ENCODE peak calls at places on chromosomes 2 and 18, in seven cellular contexts. T is HTR-8/SVneo; E is adipocyte; Y is nucleus accumbens; N is stimulated activated CD4-positive, alpha-beta T cell treated with anti-CD3 and anti-CD28 coated beads, TNF-alpha, amount 100 ng/mL, for 1 hour; K is activated CD4-positive, alpha-beta T cell treated with anti-CD3 and anti-CD28 coated beads for 1 hour; P is activated naive CD4-positive, alpha-beta T cell. L is an unnamed sample.

GRCh38 chr2:132949108-132949507 is 279.1 kb upstream of the LYPD1 start:
- DNase-seq in T (no peak), E (no peak), Y (no peak), N (no peak), K (no peak), P (no peak), L (no peak)

GRCh38 chr2:28395334-28396061 is 2.8 kb downstream of the FOSL2 start:
- DNase-seq in T (no peak), E (peak; percentile 86), Y (peak; percentile 35), N (no peak), K (no peak), P (no peak), L (peak; percentile 56)

GRCh38 chr18:58714259-58714658 is 43.0 kb downstream of the MALT1 start:
- DNase-seq in T (no peak), E (no peak), Y (no peak), N (no peak), K (no peak), P (no peak), L (no peak)

GRCh38 chr18:23401400-23402347 is 51.4 kb upstream of the RIOK3 start:
- DNase-seq in T (peak; percentile 43), E (peak; percentile 42), Y (no peak), N (no peak), K (no peak), P (no peak), L (no peak)

GRCh38 chr2:68837861-68838341 is 33.3 kb downstream of the BMP10 start:
- DNase-seq in T (no peak), E (peak; percentile 14), Y (no peak), N (no peak), K (no peak), P (no peak), L (no peak)

GRCh38 chr18:47932603-47933002 is 2.1 kb upstream of the SMAD2 start:
- DNase-seq in T (no peak), E (no peak), Y (no peak), N (no peak), K (no peak), P (no peak), L (no peak)

GRCh38 chr2:148509703-148510036 is 134.9 kb upstream of the EPC2 start:
- DNase-seq in T (no peak), E (no peak), Y (no peak), N (no peak), K (no peak), P (no peak), L (no peak)

GRCh38 chr2:15127251-15127650 is 433.9 kb downstream of the NBAS start:
- DNase-seq in T (no peak), E (no peak), Y (no peak), N (no peak), K (no peak), P (no peak), L (no peak)

GRCh38 chr2:44598731-44599529 is 237.2 kb downstream of the CAMKMT start:
- DNase-seq in T (peak; percentile 11), E (peak; percentile 72), Y (no peak), N (no peak), K (no peak), P (no peak), L (no peak)

GRCh38 chr2:67341336-67341735 is 55.8 kb upstream of the ETAA1 start:
- DNase-seq in T (no peak), E (no peak), Y (no peak), N (no peak), K (no peak), P (no peak), L (no peak)

GRCh38 chr2:157592983-157593382 is 35.7 kb downstream of the ACVR1C start:
- DNase-seq in T (no peak), E (peak; percentile 65), Y (no peak), N (no peak), K (no peak), P (no peak), L (no peak)

GRCh38 chr18:63079114-63079513 is 240.5 kb downstream of the BCL2 start:
- DNase-seq in T (no peak), E (no peak), Y (no peak), N (no peak), K (no peak), P (no peak), L (no peak)

GRCh38 chr2:45311559-45311958 is 299.5 kb downstream of the SRBD1 start:
- DNase-seq in T (no peak), E (peak; percentile 26), Y (no peak), N (no peak), K (no peak), P (no peak), L (no peak)

GRCh38 chr2:52510432-52510831 is 1257.2 kb upstream of the CHAC2 start:
- DNase-seq in T (no peak), E (peak; percentile 24), Y (no peak), N (no peak), K (no peak), P (no peak), L (no peak)

GRCh38 chr2:172829229-172829628 is 93.6 kb downstream of the RAPGEF4 start:
- DNase-seq in T (peak; percentile 62), E (peak; percentile 33), Y (no peak), N (no peak), K (no peak), P (no peak), L (no peak)

GRCh38 chr2:3784731-3785130 is 81.4 kb downstream of the DCDC2C start:
- DNase-seq in T (no peak), E (no peak), Y (no peak), N (no peak), K (no peak), P (no peak), L (no peak)

GRCh38 chr2:71948781-71949536 is 198.7 kb downstream of the CYP26B1 start:
- DNase-seq in T (peak; percentile 71), E (peak; percentile 52), Y (no peak), N (no peak), K (no peak), P (no peak), L (no peak)

L was measured in heart left ventricle.